ENCODE peak calls at places on chromosomes 6 and 20, in ten cellular contexts. One of them, this sample, is unnamed.

GRCh38 chr20:20364747-20365558 is 3.0 kb upstream of the INSM1 start:
- DNase-seq in SW 1271: no peak
- DNase-seq in cardiac fibroblast: no peak
- DNase-seq in Right ventricle myocardium superior: no peak
- DNase-seq in CD4-positive, CD25-positive, alpha-beta regulatory T cell: no peak
- DNase-seq in lower leg skin: no peak
- DNase-seq in PC-3: no peak
- DNase-seq in mammary epithelial cell: no peak
- DNase-seq in CD8-positive, alpha-beta memory T cell: no peak
- DNase-seq in ureter: no peak
- DNase-seq in this sample: no peak

GRCh38 chr6:34556031-34556471 is at the start of gene SPDEF:
- DNase-seq in mammary epithelial cell: no peak
- DNase-seq in cardiac fibroblast: no peak
- DNase-seq in ureter: peak; percentile 55
- DNase-seq in PC-3: peak; percentile 86
- DNase-seq in SW 1271: no peak
- DNase-seq in lower leg skin: no peak
- DNase-seq in CD4-positive, CD25-positive, alpha-beta regulatory T cell: no peak
- DNase-seq in Right ventricle myocardium superior: no peak
- DNase-seq in CD8-positive, alpha-beta memory T cell: no peak
- DNase-seq in this sample: no peak

GRCh38 chr6:72959821-72960220 is 265.5 kb downstream of the KHDC1L start:
- DNase-seq in Right ventricle myocardium superior: no peak
- DNase-seq in lower leg skin: no peak
- DNase-seq in CD8-positive, alpha-beta memory T cell: no peak
- DNase-seq in mammary epithelial cell: no peak
- DNase-seq in CD4-positive, CD25-positive, alpha-beta regulatory T cell: no peak
- DNase-seq in PC-3: no peak
- DNase-seq in ureter: no peak
- DNase-seq in cardiac fibroblast: peak; percentile 78
- DNase-seq in SW 1271: no peak
- DNase-seq in this sample: no peak

GRCh38 chr6:18997375-18997826 is 610.3 kb downstream of the RNF144B start:
- DNase-seq in cardiac fibroblast: peak; percentile 73
- DNase-seq in CD8-positive, alpha-beta memory T cell: no peak
- DNase-seq in Right ventricle myocardium superior: no peak
- DNase-seq in lower leg skin: no peak
- DNase-seq in mammary epithelial cell: peak; percentile 40
- DNase-seq in ureter: no peak
- DNase-seq in SW 1271: peak; percentile 46
- DNase-seq in CD4-positive, CD25-positive, alpha-beta regulatory T cell: no peak
- DNase-seq in PC-3: peak; percentile 79
- DNase-seq in this sample: peak; percentile 36

GRCh38 chr6:52681416-52681815 is 10.5 kb downstream of the TMEM14A start:
- DNase-seq in PC-3: no peak
- DNase-seq in CD8-positive, alpha-beta memory T cell: no peak
- DNase-seq in SW 1271: no peak
- DNase-seq in CD4-positive, CD25-positive, alpha-beta regulatory T cell: no peak
- DNase-seq in cardiac fibroblast: no peak
- DNase-seq in lower leg skin: no peak
- DNase-seq in mammary epithelial cell: no peak
- DNase-seq in Right ventricle myocardium superior: no peak
- DNase-seq in ureter: no peak
- DNase-seq in this sample: no peak

GRCh38 chr20:41524980-41525613 is 93.1 kb downstream of the CHD6 start:
- DNase-seq in cardiac fibroblast: peak; percentile 64
- DNase-seq in SW 1271: no peak
- DNase-seq in ureter: peak; percentile 68
- DNase-seq in Right ventricle myocardium superior: peak; percentile 85
- DNase-seq in lower leg skin: peak; percentile 43
- DNase-seq in CD8-positive, alpha-beta memory T cell: no peak
- DNase-seq in mammary epithelial cell: peak; percentile 68
- DNase-seq in CD4-positive, CD25-positive, alpha-beta regulatory T cell: no peak
- DNase-seq in PC-3: no peak
- DNase-seq in this sample: peak; percentile 60

GRCh38 chr6:22411408-22412105 is 114.7 kb upstream of the PRL start:
- DNase-seq in cardiac fibroblast: peak; percentile 11
- DNase-seq in SW 1271: no peak
- DNase-seq in mammary epithelial cell: no peak
- DNase-seq in CD8-positive, alpha-beta memory T cell: no peak
- DNase-seq in CD4-positive, CD25-positive, alpha-beta regulatory T cell: no peak
- DNase-seq in Right ventricle myocardium superior: no peak
- DNase-seq in lower leg skin: no peak
- DNase-seq in PC-3: no peak
- DNase-seq in ureter: no peak
- DNase-seq in this sample: no peak

GRCh38 chr20:63167026-63167917 is 48.7 kb downstream of the YTHDF1 start:
- DNase-seq in SW 1271: peak; percentile 53
- DNase-seq in Right ventricle myocardium superior: peak; percentile 15
- DNase-seq in cardiac fibroblast: no peak
- DNase-seq in lower leg skin: no peak
- DNase-seq in ureter: no peak
- DNase-seq in CD8-positive, alpha-beta memory T cell: no peak
- DNase-seq in CD4-positive, CD25-positive, alpha-beta regulatory T cell: no peak
- DNase-seq in mammary epithelial cell: no peak
- DNase-seq in PC-3: peak; percentile 14
- DNase-seq in this sample: no peak

GRCh38 chr6:163652328-163652727 is 237.8 kb downstream of the QKI start:
- DNase-seq in cardiac fibroblast: no peak
- DNase-seq in Right ventricle myocardium superior: no peak
- DNase-seq in CD8-positive, alpha-beta memory T cell: no peak
- DNase-seq in mammary epithelial cell: no peak
- DNase-seq in PC-3: no peak
- DNase-seq in SW 1271: no peak
- DNase-seq in ureter: no peak
- DNase-seq in CD4-positive, CD25-positive, alpha-beta regulatory T cell: no peak
- DNase-seq in lower leg skin: no peak
- DNase-seq in this sample: no peak

GRCh38 chr6:30171677-30172471 is 8.5 kb downstream of the TRIM15 start:
- DNase-seq in cardiac fibroblast: peak; percentile 13
- DNase-seq in CD4-positive, CD25-positive, alpha-beta regulatory T cell: no peak
- DNase-seq in lower leg skin: no peak
- DNase-seq in PC-3: no peak
- DNase-seq in mammary epithelial cell: no peak
- DNase-seq in Right ventricle myocardium superior: no peak
- DNase-seq in ureter: no peak
- DNase-seq in CD8-positive, alpha-beta memory T cell: peak; percentile 11
- DNase-seq in SW 1271: no peak
- DNase-seq in this sample: no peak

GRCh38 chr6:3348821-3349220 is 90.1 kb downstream of the PSMG4 start:
- DNase-seq in CD8-positive, alpha-beta memory T cell: no peak
- DNase-seq in cardiac fibroblast: no peak
- DNase-seq in Right ventricle myocardium superior: no peak
- DNase-seq in lower leg skin: no peak
- DNase-seq in SW 1271: no peak
- DNase-seq in CD4-positive, CD25-positive, alpha-beta regulatory T cell: no peak
- DNase-seq in ureter: no peak
- DNase-seq in mammary epithelial cell: no peak
- DNase-seq in PC-3: no peak
- DNase-seq in this sample: no peak

GRCh38 chr6:158507174-158507573 is 52.7 kb upstream of the TMEM181 start:
- DNase-seq in Right ventricle myocardium superior: no peak
- DNase-seq in SW 1271: no peak
- DNase-seq in ureter: no peak
- DNase-seq in CD8-positive, alpha-beta memory T cell: no peak
- DNase-seq in lower leg skin: no peak
- DNase-seq in CD4-positive, CD25-positive, alpha-beta regulatory T cell: no peak
- DNase-seq in cardiac fibroblast: no peak
- DNase-seq in mammary epithelial cell: no peak
- DNase-seq in PC-3: no peak
- DNase-seq in this sample: no peak

GRCh38 chr6:129936329-129937165 is 75.4 kb upstream of the TMEM244 start:
- DNase-seq in SW 1271: peak; percentile 66
- DNase-seq in ureter: no peak
- DNase-seq in lower leg skin: peak; percentile 32
- DNase-seq in CD4-positive, CD25-positive, alpha-beta regulatory T cell: peak; percentile 41
- DNase-seq in Right ventricle myocardium superior: peak; percentile 50
- DNase-seq in PC-3: peak; percentile 77
- DNase-seq in mammary epithelial cell: peak; percentile 62
- DNase-seq in cardiac fibroblast: peak; percentile 73
- DNase-seq in CD8-positive, alpha-beta memory T cell: peak; percentile 26
- DNase-seq in this sample: peak; percentile 36

GRCh38 chr20:42406826-42407225 is 782.9 kb downstream of the PTPRT start:
- DNase-seq in CD4-positive, CD25-positive, alpha-beta regulatory T cell: no peak
- DNase-seq in cardiac fibroblast: no peak
- DNase-seq in PC-3: no peak
- DNase-seq in SW 1271: no peak
- DNase-seq in mammary epithelial cell: no peak
- DNase-seq in ureter: no peak
- DNase-seq in CD8-positive, alpha-beta memory T cell: no peak
- DNase-seq in lower leg skin: no peak
- DNase-seq in Right ventricle myocardium superior: no peak
- DNase-seq in this sample: no peak

GRCh38 chr20:44143896-44144295 is 43.1 kb downstream of the JPH2 start:
- DNase-seq in Right ventricle myocardium superior: no peak
- DNase-seq in lower leg skin: no peak
- DNase-seq in SW 1271: no peak
- DNase-seq in PC-3: no peak
- DNase-seq in cardiac fibroblast: no peak
- DNase-seq in CD8-positive, alpha-beta memory T cell: no peak
- DNase-seq in CD4-positive, CD25-positive, alpha-beta regulatory T cell: no peak
- DNase-seq in mammary epithelial cell: no peak
- DNase-seq in ureter: no peak
- DNase-seq in this sample: no peak

GRCh38 chr6:113856571-113857564 is at the start of gene MARCKS:
- DNase-seq in cardiac fibroblast: peak; percentile 92
- DNase-seq in PC-3: peak; percentile 80
- DNase-seq in lower leg skin: peak; percentile 77
- DNase-seq in Right ventricle myocardium superior: peak; percentile 89
- DNase-seq in SW 1271: peak; percentile 83
- DNase-seq in CD4-positive, CD25-positive, alpha-beta regulatory T cell: peak; percentile 24
- DNase-seq in ureter: peak; percentile 84
- DNase-seq in mammary epithelial cell: peak; percentile 89
- DNase-seq in CD8-positive, alpha-beta memory T cell: peak; percentile 21
- DNase-seq in this sample: peak; percentile 86

GRCh38 chr6:148441454-148441911 is 98.8 kb downstream of the SASH1 start:
- DNase-seq in PC-3: peak; percentile 95
- DNase-seq in CD8-positive, alpha-beta memory T cell: no peak
- DNase-seq in ureter: no peak
- DNase-seq in SW 1271: peak; percentile 91
- DNase-seq in cardiac fibroblast: peak; percentile 72
- DNase-seq in CD4-positive, CD25-positive, alpha-beta regulatory T cell: no peak
- DNase-seq in mammary epithelial cell: peak; percentile 80
- DNase-seq in lower leg skin: no peak
- DNase-seq in Right ventricle myocardium superior: no peak
- DNase-seq in this sample: peak; percentile 72

GRCh38 chr6:82298012-82298411 is 50.5 kb upstream of the IBTK start:
- DNase-seq in mammary epithelial cell: peak; percentile 82
- DNase-seq in CD4-positive, CD25-positive, alpha-beta regulatory T cell: no peak
- DNase-seq in CD8-positive, alpha-beta memory T cell: no peak
- DNase-seq in ureter: no peak
- DNase-seq in PC-3: peak; percentile 78
- DNase-seq in cardiac fibroblast: no peak
- DNase-seq in Right ventricle myocardium superior: no peak
- DNase-seq in lower leg skin: no peak
- DNase-seq in SW 1271: no peak
- DNase-seq in this sample: peak; percentile 44

GRCh38 chr6:137341721-137342195 is 122.6 kb upstream of the IFNGR1 start:
- DNase-seq in lower leg skin: peak; percentile 16
- DNase-seq in CD4-positive, CD25-positive, alpha-beta regulatory T cell: peak; percentile 64
- DNase-seq in SW 1271: no peak
- DNase-seq in Right ventricle myocardium superior: peak; percentile 63
- DNase-seq in cardiac fibroblast: peak; percentile 51
- DNase-seq in PC-3: peak; percentile 59
- DNase-seq in CD8-positive, alpha-beta memory T cell: peak; percentile 46
- DNase-seq in ureter: no peak
- DNase-seq in mammary epithelial cell: no peak
- DNase-seq in this sample: peak; percentile 26

GRCh38 chr6:71619836-71620235 is 266.5 kb upstream of the RIMS1 start:
- DNase-seq in lower leg skin: no peak
- DNase-seq in mammary epithelial cell: no peak
- DNase-seq in SW 1271: no peak
- DNase-seq in cardiac fibroblast: no peak
- DNase-seq in CD4-positive, CD25-positive, alpha-beta regulatory T cell: no peak
- DNase-seq in PC-3: no peak
- DNase-seq in ureter: no peak
- DNase-seq in CD8-positive, alpha-beta memory T cell: no peak
- DNase-seq in Right ventricle myocardium superior: no peak
- DNase-seq in this sample: no peak

GRCh38 chr6:102126488-102126887 is 733.0 kb downstream of the GRIK2 start:
- DNase-seq in Right ventricle myocardium superior: no peak
- DNase-seq in CD8-positive, alpha-beta memory T cell: no peak
- DNase-seq in mammary epithelial cell: no peak
- DNase-seq in cardiac fibroblast: no peak
- DNase-seq in ureter: no peak
- DNase-seq in lower leg skin: no peak
- DNase-seq in PC-3: no peak
- DNase-seq in CD4-positive, CD25-positive, alpha-beta regulatory T cell: no peak
- DNase-seq in SW 1271: no peak
- DNase-seq in this sample: no peak

GRCh38 chr6:25286891-25287290 is 7.7 kb downstream of the CARMIL1 start:
- DNase-seq in PC-3: no peak
- DNase-seq in Right ventricle myocardium superior: no peak
- DNase-seq in mammary epithelial cell: peak; percentile 79
- DNase-seq in cardiac fibroblast: no peak
- DNase-seq in SW 1271: no peak
- DNase-seq in CD4-positive, CD25-positive, alpha-beta regulatory T cell: no peak
- DNase-seq in ureter: no peak
- DNase-seq in lower leg skin: no peak
- DNase-seq in CD8-positive, alpha-beta memory T cell: no peak
- DNase-seq in this sample: no peak

GRCh38 chr6:75800133-75800532 is 51.1 kb downstream of the MYO6 start:
- DNase-seq in mammary epithelial cell: no peak
- DNase-seq in lower leg skin: no peak
- DNase-seq in SW 1271: no peak
- DNase-seq in ureter: no peak
- DNase-seq in CD8-positive, alpha-beta memory T cell: no peak
- DNase-seq in PC-3: no peak
- DNase-seq in CD4-positive, CD25-positive, alpha-beta regulatory T cell: no peak
- DNase-seq in cardiac fibroblast: no peak
- DNase-seq in Right ventricle myocardium superior: no peak
- DNase-seq in this sample: no peak

GRCh38 chr6:161963181-161963580 is 689.3 kb upstream of the AGPAT4 start:
- DNase-seq in ureter: no peak
- DNase-seq in SW 1271: no peak
- DNase-seq in PC-3: no peak
- DNase-seq in cardiac fibroblast: no peak
- DNase-seq in CD4-positive, CD25-positive, alpha-beta regulatory T cell: no peak
- DNase-seq in Right ventricle myocardium superior: no peak
- DNase-seq in lower leg skin: no peak
- DNase-seq in mammary epithelial cell: no peak
- DNase-seq in CD8-positive, alpha-beta memory T cell: no peak
- DNase-seq in this sample: no peak

GRCh38 chr20:62366370-62367135 is 559 bp downstream of the LAMA5 start:
- DNase-seq in CD4-positive, CD25-positive, alpha-beta regulatory T cell: no peak
- DNase-seq in mammary epithelial cell: no peak
- DNase-seq in ureter: no peak
- DNase-seq in CD8-positive, alpha-beta memory T cell: peak; percentile 11
- DNase-seq in SW 1271: peak; percentile 28
- DNase-seq in lower leg skin: no peak
- DNase-seq in Right ventricle myocardium superior: peak; percentile 65
- DNase-seq in cardiac fibroblast: no peak
- DNase-seq in PC-3: peak; percentile 71
- DNase-seq in this sample: peak; percentile 72